ENCODE peak calls at places on chromosomes 5 and 9, in nine cellular contexts. One of them, this sample, is unnamed.

GRCh38 chr5:32331217-32331926 is 18.6 kb upstream of the MTMR12 start:
- DNase-seq in lower lobe of right lung: no peak
- DNase-seq in CD4-positive, alpha-beta memory T cell: no peak
- DNase-seq in SK-N-SH: no peak
- DNase-seq in kidney epithelial cell: no peak
- DNase-seq in heart right ventricle: no peak
- DNase-seq in fibroblast of lung: no peak
- DNase-seq in mammary epithelial cell: peak; percentile 33
- DNase-seq in testis: no peak
- DNase-seq in this sample: no peak

GRCh38 chr9:3980771-3981170 is 319.1 kb downstream of the GLIS3 start:
- DNase-seq in kidney epithelial cell: peak; percentile 35
- DNase-seq in fibroblast of lung: peak; percentile 84
- DNase-seq in CD4-positive, alpha-beta memory T cell: no peak
- DNase-seq in mammary epithelial cell: no peak
- DNase-seq in testis: peak; percentile 60
- DNase-seq in lower lobe of right lung: no peak
- DNase-seq in heart right ventricle: no peak
- DNase-seq in SK-N-SH: no peak
- DNase-seq in this sample: no peak

GRCh38 chr5:90528704-90529233 is 615 bp downstream of the LYSMD3 start:
- DNase-seq in kidney epithelial cell: no peak
- DNase-seq in heart right ventricle: no peak
- DNase-seq in testis: no peak
- DNase-seq in fibroblast of lung: peak; percentile 27
- DNase-seq in CD4-positive, alpha-beta memory T cell: no peak
- DNase-seq in SK-N-SH: peak; percentile 10
- DNase-seq in lower lobe of right lung: no peak
- DNase-seq in mammary epithelial cell: peak; percentile 21
- DNase-seq in this sample: no peak

GRCh38 chr9:78595200-78595945 is 298.4 kb downstream of the PSAT1 start:
- DNase-seq in kidney epithelial cell: no peak
- DNase-seq in testis: no peak
- DNase-seq in mammary epithelial cell: no peak
- DNase-seq in SK-N-SH: no peak
- DNase-seq in fibroblast of lung: peak; percentile 56
- DNase-seq in heart right ventricle: no peak
- DNase-seq in lower lobe of right lung: no peak
- DNase-seq in CD4-positive, alpha-beta memory T cell: no peak
- DNase-seq in this sample: no peak

GRCh38 chr5:166251786-166252185 is 2039.7 kb upstream of the WWC1 start:
- DNase-seq in testis: no peak
- DNase-seq in lower lobe of right lung: no peak
- DNase-seq in kidney epithelial cell: no peak
- DNase-seq in mammary epithelial cell: no peak
- DNase-seq in CD4-positive, alpha-beta memory T cell: no peak
- DNase-seq in fibroblast of lung: no peak
- DNase-seq in SK-N-SH: no peak
- DNase-seq in heart right ventricle: no peak
- DNase-seq in this sample: no peak

GRCh38 chr9:72899734-72900477 is 52.9 kb downstream of the ALDH1A1 start:
- DNase-seq in kidney epithelial cell: no peak
- DNase-seq in lower lobe of right lung: no peak
- DNase-seq in mammary epithelial cell: peak; percentile 23
- DNase-seq in testis: no peak
- DNase-seq in SK-N-SH: no peak
- DNase-seq in heart right ventricle: no peak
- DNase-seq in CD4-positive, alpha-beta memory T cell: no peak
- DNase-seq in fibroblast of lung: no peak
- DNase-seq in this sample: no peak

GRCh38 chr9:3080951-3081350 is 237.1 kb upstream of the PUM3 start:
- DNase-seq in kidney epithelial cell: no peak
- DNase-seq in fibroblast of lung: no peak
- DNase-seq in mammary epithelial cell: no peak
- DNase-seq in heart right ventricle: no peak
- DNase-seq in testis: no peak
- DNase-seq in SK-N-SH: no peak
- DNase-seq in CD4-positive, alpha-beta memory T cell: no peak
- DNase-seq in lower lobe of right lung: no peak
- DNase-seq in this sample: no peak

GRCh38 chr9:130425741-130426466 is 18.9 kb upstream of the ASS1 start:
- DNase-seq in testis: no peak
- DNase-seq in CD4-positive, alpha-beta memory T cell: no peak
- DNase-seq in lower lobe of right lung: no peak
- DNase-seq in kidney epithelial cell: no peak
- DNase-seq in fibroblast of lung: no peak
- DNase-seq in mammary epithelial cell: no peak
- DNase-seq in SK-N-SH: no peak
- DNase-seq in heart right ventricle: no peak
- DNase-seq in this sample: no peak

GRCh38 chr5:163809480-163809879 is 304.1 kb downstream of the MAT2B start:
- DNase-seq in fibroblast of lung: peak; percentile 14
- DNase-seq in testis: no peak
- DNase-seq in kidney epithelial cell: no peak
- DNase-seq in SK-N-SH: no peak
- DNase-seq in heart right ventricle: no peak
- DNase-seq in mammary epithelial cell: no peak
- DNase-seq in lower lobe of right lung: no peak
- DNase-seq in CD4-positive, alpha-beta memory T cell: no peak
- DNase-seq in this sample: peak; percentile 28

GRCh38 chr5:150500328-150500841 is 7.5 kb upstream of the NDST1 start:
- DNase-seq in mammary epithelial cell: no peak
- DNase-seq in kidney epithelial cell: no peak
- DNase-seq in testis: no peak
- DNase-seq in lower lobe of right lung: no peak
- DNase-seq in fibroblast of lung: no peak
- DNase-seq in heart right ventricle: peak; percentile 73
- DNase-seq in SK-N-SH: no peak
- DNase-seq in CD4-positive, alpha-beta memory T cell: no peak
- DNase-seq in this sample: no peak

DNA sequence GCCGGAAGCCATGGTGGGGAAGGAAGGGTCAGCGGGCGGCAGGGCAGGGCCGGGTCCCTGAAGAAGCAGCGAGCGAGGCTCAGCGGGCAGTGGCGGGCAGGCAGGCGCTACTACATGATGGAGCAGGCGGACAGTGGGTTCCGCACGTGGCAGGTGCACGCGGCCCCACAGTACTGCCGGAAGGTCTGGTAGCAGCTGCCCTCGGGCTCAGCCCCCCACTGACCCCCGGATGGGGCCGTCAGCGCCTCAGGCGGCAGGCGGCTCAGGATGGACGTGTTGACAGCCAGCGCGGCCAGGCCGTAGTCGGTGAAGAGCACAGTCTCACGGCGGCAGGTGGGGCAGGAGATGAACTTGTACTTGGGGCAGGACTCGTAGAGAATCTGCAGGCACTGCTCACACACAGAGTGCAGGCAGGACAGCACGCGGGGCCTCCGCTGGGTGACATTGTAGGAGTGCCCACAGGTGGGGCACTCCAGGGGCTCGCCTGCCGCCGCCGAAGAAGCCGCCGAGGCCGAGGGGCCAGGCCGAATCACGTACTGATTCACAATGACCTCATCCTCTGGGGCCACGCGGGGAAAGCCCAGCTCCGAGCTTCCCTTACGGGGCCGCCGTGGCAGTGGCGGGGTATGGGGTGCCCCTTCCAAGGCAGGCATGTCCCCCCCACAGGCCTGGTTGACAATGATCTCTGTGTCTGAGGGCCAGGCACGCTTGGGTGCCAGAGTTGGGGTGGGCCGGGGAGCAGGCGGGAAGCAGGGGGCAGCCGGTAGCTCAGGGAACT is 1.5 kb downstream of the RNF208 start:
- DNase-seq in SK-N-SH: no peak
- DNase-seq in heart right ventricle: no peak
- DNase-seq in mammary epithelial cell: no peak
- DNase-seq in CD4-positive, alpha-beta memory T cell: no peak
- DNase-seq in kidney epithelial cell: no peak
- DNase-seq in fibroblast of lung: no peak
- DNase-seq in testis: no peak
- DNase-seq in lower lobe of right lung: no peak
- DNase-seq in this sample: no peak
- H3K36me3 ChIP-seq in SK-N-SH: no peaks in the 10 kb centered on the region
- H3K36me3 ChIP-seq in heart right ventricle: no peaks in the 10 kb centered on the region
- H3K36me3 ChIP-seq in mammary epithelial cell: no peaks in the 10 kb centered on the region
- H3K36me3 ChIP-seq in CD4-positive, alpha-beta memory T cell: no peaks in the 10 kb centered on the region
- H3K36me3 ChIP-seq in kidney epithelial cell: no peaks in the 10 kb centered on the region
- H3K36me3 ChIP-seq in fibroblast of lung: peaks cover 7% of the 10 kb centered on the region
- H3K36me3 ChIP-seq in testis: no peaks in the 10 kb centered on the region
- H3K36me3 ChIP-seq in lower lobe of right lung: peaks cover 12% of the 10 kb centered on the region
- H3K36me3 ChIP-seq in this sample: no peaks in the 10 kb centered on the region

DNA sequence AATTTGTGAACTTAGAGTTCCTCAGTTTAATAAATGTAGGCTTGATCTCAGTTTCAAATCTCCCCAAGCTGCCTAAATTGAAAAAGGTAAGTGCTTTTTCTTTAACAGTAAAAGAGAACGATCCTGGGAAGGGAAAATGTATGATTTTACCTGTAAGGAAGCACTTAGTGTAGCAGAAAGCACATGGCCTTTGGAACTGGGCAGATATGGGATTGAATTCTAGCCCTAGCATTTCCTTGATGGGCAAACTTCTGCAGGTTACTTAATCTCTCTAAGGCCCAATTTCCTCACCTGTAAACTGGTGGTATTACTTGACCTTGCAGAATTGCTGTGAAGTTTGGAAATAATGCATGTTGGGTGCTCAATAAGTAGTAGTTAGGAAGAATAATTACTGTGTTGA is 11.6 kb downstream of the ANP32B start:
- DNase-seq in SK-N-SH: no peak
- DNase-seq in CD4-positive, alpha-beta memory T cell: no peak
- DNase-seq in testis: no peak
- DNase-seq in lower lobe of right lung: no peak
- DNase-seq in heart right ventricle: no peak
- DNase-seq in mammary epithelial cell: no peak
- DNase-seq in kidney epithelial cell: no peak
- DNase-seq in fibroblast of lung: no peak
- DNase-seq in this sample: no peak
- H3K36me3 ChIP-seq in SK-N-SH: peaks cover 30% of the 10 kb centered on the region
- H3K36me3 ChIP-seq in CD4-positive, alpha-beta memory T cell: peaks cover 34% of the 10 kb centered on the region
- H3K36me3 ChIP-seq in testis: no peaks in the 10 kb centered on the region
- H3K36me3 ChIP-seq in lower lobe of right lung: peaks cover 48% of the 10 kb centered on the region
- H3K36me3 ChIP-seq in heart right ventricle: peaks cover 50% of the 10 kb centered on the region
- H3K36me3 ChIP-seq in mammary epithelial cell: peaks cover 28% of the 10 kb centered on the region
- H3K36me3 ChIP-seq in kidney epithelial cell: no peaks in the 10 kb centered on the region
- H3K36me3 ChIP-seq in fibroblast of lung: no peaks in the 10 kb centered on the region
- H3K36me3 ChIP-seq in this sample: peaks cover 67% of the 10 kb centered on the region

GRCh38 chr5:134714120-134714519 is 24.2 kb upstream of the CAMLG start:
- DNase-seq in testis: no peak
- DNase-seq in heart right ventricle: no peak
- DNase-seq in fibroblast of lung: no peak
- DNase-seq in lower lobe of right lung: no peak
- DNase-seq in CD4-positive, alpha-beta memory T cell: no peak
- DNase-seq in mammary epithelial cell: no peak
- DNase-seq in SK-N-SH: no peak
- DNase-seq in kidney epithelial cell: no peak
- DNase-seq in this sample: no peak

GRCh38 chr5:134714537-134714936 is 23.8 kb upstream of the CAMLG start:
- DNase-seq in lower lobe of right lung: no peak
- DNase-seq in mammary epithelial cell: no peak
- DNase-seq in SK-N-SH: no peak
- DNase-seq in fibroblast of lung: no peak
- DNase-seq in kidney epithelial cell: no peak
- DNase-seq in CD4-positive, alpha-beta memory T cell: no peak
- DNase-seq in heart right ventricle: no peak
- DNase-seq in testis: no peak
- DNase-seq in this sample: no peak
- H3K36me3 ChIP-seq in lower lobe of right lung: peaks cover 96% of the 10 kb centered on the region
- H3K36me3 ChIP-seq in mammary epithelial cell: peaks cover 25% of the 10 kb centered on the region
- H3K36me3 ChIP-seq in SK-N-SH: peaks cover 71% of the 10 kb centered on the region
- H3K36me3 ChIP-seq in fibroblast of lung: peaks cover 5% of the 10 kb centered on the region
- H3K36me3 ChIP-seq in kidney epithelial cell: no peaks in the 10 kb centered on the region
- H3K36me3 ChIP-seq in CD4-positive, alpha-beta memory T cell: peaks cover 32% of the 10 kb centered on the region
- H3K36me3 ChIP-seq in heart right ventricle: peaks cover 100% of the 10 kb centered on the region
- H3K36me3 ChIP-seq in testis: no peaks in the 10 kb centered on the region
- H3K36me3 ChIP-seq in this sample: peaks cover 23% of the 10 kb centered on the region

GRCh38 chr9:128187361-128187760 is 4.0 kb downstream of the CIZ1 start:
- DNase-seq in mammary epithelial cell: no peak
- DNase-seq in testis: no peak
- DNase-seq in heart right ventricle: no peak
- DNase-seq in lower lobe of right lung: no peak
- DNase-seq in CD4-positive, alpha-beta memory T cell: no peak
- DNase-seq in kidney epithelial cell: no peak
- DNase-seq in SK-N-SH: no peak
- DNase-seq in fibroblast of lung: no peak
- DNase-seq in this sample: no peak

GRCh38 chr9:128188209-128188608 is 3.2 kb downstream of the CIZ1 start:
- DNase-seq in mammary epithelial cell: no peak
- DNase-seq in fibroblast of lung: no peak
- DNase-seq in CD4-positive, alpha-beta memory T cell: no peak
- DNase-seq in kidney epithelial cell: no peak
- DNase-seq in heart right ventricle: no peak
- DNase-seq in lower lobe of right lung: no peak
- DNase-seq in testis: no peak
- DNase-seq in SK-N-SH: no peak
- DNase-seq in this sample: no peak

GRCh38 chr9:128190013-128190412 is 1.4 kb downstream of the CIZ1 start:
- DNase-seq in kidney epithelial cell: no peak
- DNase-seq in heart right ventricle: no peak
- DNase-seq in fibroblast of lung: no peak
- DNase-seq in SK-N-SH: no peak
- DNase-seq in lower lobe of right lung: no peak
- DNase-seq in testis: no peak
- DNase-seq in CD4-positive, alpha-beta memory T cell: no peak
- DNase-seq in mammary epithelial cell: no peak
- DNase-seq in this sample: no peak

GRCh38 chr9:128182872-128183528 is 8.4 kb downstream of the CIZ1 start:
- DNase-seq in mammary epithelial cell: no peak
- DNase-seq in CD4-positive, alpha-beta memory T cell: no peak
- DNase-seq in lower lobe of right lung: no peak
- DNase-seq in testis: no peak
- DNase-seq in fibroblast of lung: no peak
- DNase-seq in SK-N-SH: no peak
- DNase-seq in kidney epithelial cell: no peak
- DNase-seq in heart right ventricle: no peak
- DNase-seq in this sample: no peak

DNA sequence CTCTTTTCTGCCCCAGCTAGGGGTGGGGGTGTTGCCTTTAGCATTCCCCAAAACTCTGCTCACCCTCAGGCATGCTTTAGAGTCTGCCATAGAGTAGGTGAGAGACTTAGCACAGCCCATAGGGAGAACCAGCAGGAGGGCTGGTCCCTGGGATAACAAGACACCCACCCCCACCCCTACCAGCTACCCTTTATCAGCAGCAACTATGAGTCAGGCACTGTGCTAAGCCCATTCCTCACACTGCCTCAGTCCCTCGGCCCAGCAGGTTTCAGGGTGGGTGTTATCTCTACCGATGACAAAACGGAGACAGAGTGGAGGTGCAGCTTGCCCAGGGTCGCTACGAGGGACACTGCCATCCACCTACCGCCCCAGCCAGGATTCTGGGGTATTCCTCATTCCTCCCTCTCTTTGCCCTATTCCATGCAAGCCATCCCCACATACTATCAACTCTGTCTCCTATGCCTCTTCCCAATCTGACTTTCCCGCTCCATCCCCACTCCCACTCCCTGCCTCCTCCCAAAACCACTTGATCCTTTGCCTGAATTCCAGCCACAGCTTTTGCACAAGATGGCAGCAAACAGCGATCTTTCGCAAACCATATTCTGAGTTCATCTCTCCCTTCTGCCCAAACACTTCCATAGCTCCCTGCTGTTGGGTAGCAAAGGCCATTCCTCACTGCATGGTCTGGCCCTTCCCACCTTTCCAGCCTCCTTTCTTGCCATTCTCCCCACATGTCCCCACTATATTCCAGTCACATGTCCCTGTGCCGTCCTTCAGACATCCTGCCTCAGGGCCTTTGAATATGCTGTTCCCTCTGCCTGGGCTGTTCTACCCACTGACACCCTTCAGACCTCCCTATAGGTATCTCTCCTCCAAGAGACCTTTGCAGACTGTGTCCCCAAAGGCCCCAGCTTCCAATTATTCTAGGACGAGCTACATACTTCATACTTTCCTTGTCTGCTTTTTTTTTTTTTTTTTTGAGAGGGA is 5.1 kb downstream of the CIZ1 start:
- DNase-seq in CD4-positive, alpha-beta memory T cell: no peak
- DNase-seq in SK-N-SH: no peak
- DNase-seq in fibroblast of lung: no peak
- DNase-seq in mammary epithelial cell: no peak
- DNase-seq in kidney epithelial cell: no peak
- DNase-seq in heart right ventricle: no peak
- DNase-seq in lower lobe of right lung: no peak
- DNase-seq in testis: no peak
- DNase-seq in this sample: no peak
- H3K36me3 ChIP-seq in CD4-positive, alpha-beta memory T cell: peaks cover 48% of the 10 kb centered on the region
- H3K36me3 ChIP-seq in SK-N-SH: peaks cover 36% of the 10 kb centered on the region
- H3K36me3 ChIP-seq in fibroblast of lung: peaks cover 24% of the 10 kb centered on the region
- H3K36me3 ChIP-seq in mammary epithelial cell: peaks cover 10% of the 10 kb centered on the region
- H3K36me3 ChIP-seq in kidney epithelial cell: peaks cover 5% of the 10 kb centered on the region
- H3K36me3 ChIP-seq in heart right ventricle: peaks cover 77% of the 10 kb centered on the region
- H3K36me3 ChIP-seq in lower lobe of right lung: peaks cover 69% of the 10 kb centered on the region
- H3K36me3 ChIP-seq in testis: no peaks in the 10 kb centered on the region
- H3K36me3 ChIP-seq in this sample: peaks cover 43% of the 10 kb centered on the region

This sample was measured in BE2C.